ENCODE peak calls at places on chromosomes 2 and 18, in seven cellular contexts. C, Q, X, K, G, R and I are unnamed samples.

GRCh38 chr18:75923169-75923568 is 495.7 kb upstream of the SMIM21 start:
- DNase-seq in G (no peak), Q (no peak), C (no peak), R (no peak), X (peak), K (peak), I (peak)

GRCh38 chr2:35301349-35301748 is 1054.2 kb upstream of the CRIM1 start:
- DNase-seq in Q (no peak), X (no peak), C (no peak), G (no peak), K (no peak), R (no peak), I (no peak)

GRCh38 chr2:239959059-239959971 is 65.8 kb downstream of the NDUFA10 start:
- DNase-seq in R (no peak), X (peak), K (no peak), Q (no peak), G (no peak), C (no peak), I (no peak)

GRCh38 chr18:47184419-47185050 is 8.4 kb upstream of the IER3IP1 start:
- DNase-seq in G (no peak), K (peak), X (peak), R (peak), Q (no peak), C (peak), I (peak)

GRCh38 chr2:18932864-18933263 is 343.5 kb upstream of the NT5C1B start:
- DNase-seq in G (no peak), Q (no peak), R (no peak), C (no peak), X (peak), K (no peak), I (no peak)

GRCh38 chr18:31356025-31356424 is 20.6 kb upstream of the DSG4 start:
- DNase-seq in X (no peak), G (no peak), Q (peak), R (no peak), K (no peak), C (no peak), I (no peak)

GRCh38 chr18:32343634-32344033 is 127.0 kb downstream of the GAREM1 start:
- DNase-seq in G (no peak), R (no peak), C (no peak), Q (no peak), X (no peak), K (no peak), I (no peak)

GRCh38 chr18:33113421-33113820 is 327.1 kb downstream of the CCDC178 start:
- DNase-seq in C (no peak), G (no peak), Q (no peak), K (no peak), X (no peak), R (no peak), I (no peak)

GRCh38 chr2:199216253-199216652 is 241.5 kb downstream of the SATB2 start:
- DNase-seq in K (no peak), G (no peak), R (no peak), Q (no peak), X (no peak), C (no peak), I (no peak)

GRCh38 chr18:12041561-12041960 is 52.1 kb upstream of the ANKRD62 start:
- DNase-seq in C (no peak), X (peak), G (no peak), Q (no peak), R (no peak), K (no peak), I (no peak)

GRCh38 chr18:9380571-9381390 is 46.2 kb downstream of the TWSG1 start:
- DNase-seq in X (peak), R (no peak), G (no peak), K (no peak), Q (no peak), C (no peak), I (no peak)

GRCh38 chr2:64654993-64655666 is 1.4 kb upstream of the SERTAD2 start:
- DNase-seq in X (no peak), K (no peak), G (no peak), R (peak), Q (no peak), C (no peak), I (peak)

GRCh38 chr2:101829018-101829396 is 131.5 kb downstream of the MAP4K4 start:
- DNase-seq in G (no peak), X (no peak), Q (no peak), C (no peak), R (no peak), K (no peak), I (no peak)

GRCh38 chr2:176579608-176580007 is 310.4 kb downstream of the MTX2 start:
- DNase-seq in K (no peak), G (no peak), Q (no peak), R (no peak), X (no peak), C (no peak), I (no peak)

GRCh38 chr2:144508162-144508765 is 11.7 kb downstream of the ZEB2 start:
- DNase-seq in R (no peak), C (no peak), G (no peak), Q (no peak), K (no peak), X (no peak), I (no peak)

GRCh38 chr2:152247337-152247695 is 71.8 kb upstream of the STAM2 start:
- DNase-seq in G (no peak), C (no peak), X (peak), Q (no peak), R (no peak), K (no peak), I (no peak)

GRCh38 chr2:216047417-216047816 is 34.1 kb upstream of the MREG start:
- DNase-seq in C (no peak), X (no peak), G (no peak), K (no peak), R (no peak), Q (no peak), I (no peak)

GRCh38 chr18:67104700-67105284 is 411.7 kb downstream of the DSEL start:
- DNase-seq in R (peak), K (no peak), Q (no peak), C (peak), G (peak), X (peak), I (peak)

GRCh38 chr18:29057703-29058102 is 880.8 kb upstream of the CDH2 start:
- DNase-seq in K (no peak), G (no peak), C (no peak), X (no peak), Q (no peak), R (no peak), I (no peak)

GRCh38 chr18:6210349-6211173 is 204.2 kb downstream of the L3MBTL4 start:
- DNase-seq in G (no peak), Q (no peak), R (peak), C (no peak), X (no peak), K (no peak), I (no peak)

GRCh38 chr2:52036853-52037252 is 1004.9 kb upstream of the NRXN1 start:
- DNase-seq in R (no peak), X (no peak), C (no peak), Q (no peak), K (no peak), G (no peak), I (no peak)

GRCh38 chr2:233831861-233832260 is 22.5 kb downstream of the HJURP start:
- DNase-seq in C (no peak), R (no peak), X (no peak), G (no peak), K (no peak), Q (no peak), I (no peak)

GRCh38 chr18:27017901-27018500 is 152.5 kb upstream of the AQP4 start:
- DNase-seq in C (no peak), K (no peak), X (no peak), Q (no peak), R (peak), G (no peak), I (peak)
- TF ChIP-seq RAD21 in C (peak), K (peak), X (peak), Q (peak), R (peak), G (peak), I (peak)

DNA sequence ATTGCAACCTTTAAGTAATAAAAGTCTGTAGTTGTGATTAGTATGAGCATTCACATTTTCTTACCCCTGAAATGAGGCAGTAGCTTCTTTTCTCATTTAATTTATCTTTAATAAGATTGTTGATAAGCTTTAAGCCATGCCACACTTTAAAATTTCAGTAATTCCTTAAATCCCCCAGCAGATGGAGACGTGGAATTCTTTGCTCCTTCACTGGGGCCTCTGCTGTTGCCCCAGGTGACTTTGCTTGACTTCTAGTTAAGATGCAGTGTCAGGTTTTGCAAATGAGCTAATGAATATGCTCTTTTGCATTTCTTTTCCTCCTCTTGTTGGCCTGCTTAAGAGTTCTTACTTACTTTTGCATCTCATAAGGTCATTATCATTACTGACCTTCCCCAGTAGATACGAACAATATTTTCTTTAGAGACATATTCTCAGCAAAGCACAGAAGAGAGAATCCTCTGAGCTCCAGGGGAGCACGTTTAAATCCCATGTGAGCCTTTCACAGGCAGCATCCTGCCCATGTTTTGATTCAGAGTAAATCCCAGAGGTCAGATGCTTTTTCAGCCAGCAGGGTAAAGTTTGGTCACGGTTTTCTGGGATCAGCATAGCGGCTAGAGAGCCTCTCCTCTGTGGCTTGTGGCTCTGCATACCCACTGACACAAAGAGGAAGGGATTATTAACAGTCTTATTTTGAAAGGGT is 222.9 kb downstream of the PTPRM start:
- DNase-seq in X (peak), R (peak), C (no peak), G (no peak), K (peak), Q (no peak), I (peak)
- TF ChIP-seq CTCF in X (peak), R (peak), C (no peak), G (peak), K (peak), Q (peak), I (peak)

GRCh38 chr2:217277646-217278048 is 417.8 kb upstream of the TNP1 start:
- DNase-seq in X (peak), Q (no peak), G (no peak), K (no peak), C (no peak), R (peak), I (peak)

GRCh38 chr2:217279130-217279529 is 419.3 kb upstream of the TNP1 start:
- DNase-seq in C (no peak), R (no peak), K (no peak), X (peak), Q (no peak), G (no peak), I (no peak)

GRCh38 chr2:217282531-217282930 is 422.7 kb upstream of the TNP1 start:
- DNase-seq in X (peak), R (no peak), C (no peak), K (no peak), G (no peak), Q (no peak), I (no peak)

GRCh38 chr2:217276433-217276832 is 416.6 kb upstream of the TNP1 start:
- DNase-seq in X (no peak), K (no peak), Q (no peak), R (no peak), G (no peak), C (no peak), I (no peak)

GRCh38 chr2:217279571-217279970 is 419.7 kb upstream of the TNP1 start:
- DNase-seq in K (no peak), G (no peak), X (peak), C (no peak), Q (no peak), R (no peak), I (no peak)
- TF ChIP-seq RAD21 in K (no peak), G (no peak), X (no peak), C (no peak), Q (no peak), R (no peak), I (no peak)

GRCh38 chr2:8378016-8378810 is 303.6 kb upstream of the ID2 start:
- DNase-seq in R (peak), Q (peak), K (no peak), G (no peak), C (no peak), X (no peak), I (no peak)

GRCh38 chr2:8379134-8379533 is 302.7 kb upstream of the ID2 start:
- DNase-seq in C (no peak), G (no peak), R (no peak), X (no peak), K (no peak), Q (no peak), I (no peak)

GRCh38 chr2:8380026-8380425 is 301.8 kb upstream of the ID2 start:
- DNase-seq in X (no peak), Q (no peak), C (no peak), K (no peak), R (no peak), G (no peak), I (no peak)

GRCh38 chr2:8382485-8382884 is 299.4 kb upstream of the ID2 start:
- DNase-seq in R (no peak), K (no peak), X (no peak), C (no peak), Q (no peak), G (no peak), I (no peak)

GRCh38 chr2:8380573-8380972 is 301.3 kb upstream of the ID2 start:
- DNase-seq in Q (no peak), C (no peak), X (no peak), G (no peak), R (no peak), K (no peak), I (no peak)
- TF ChIP-seq CTCF in Q (no peak), C (no peak), X (no peak), G (no peak), R (no peak), K (no peak), I (no peak)

GRCh38 chr2:20481798-20482405 is 35.0 kb downstream of the RHOB start:
- DNase-seq in X (no peak), C (no peak), K (no peak), R (no peak), G (no peak), Q (no peak), I (no peak)

GRCh38 chr2:20484810-20485611 is 38.1 kb downstream of the RHOB start:
- DNase-seq in R (no peak), Q (no peak), X (no peak), G (no peak), K (no peak), C (no peak), I (no peak)

GRCh38 chr2:20482711-20483110 is 35.8 kb downstream of the RHOB start:
- DNase-seq in G (no peak), C (no peak), X (no peak), Q (no peak), K (no peak), R (no peak), I (no peak)

GRCh38 chr2:20484034-20484617 is 37.3 kb downstream of the RHOB start:
- DNase-seq in R (no peak), G (no peak), X (no peak), Q (no peak), C (no peak), K (no peak), I (no peak)

GRCh38 chr2:20483496-20483895 is 36.6 kb downstream of the RHOB start:
- DNase-seq in G (no peak), X (no peak), C (no peak), K (no peak), Q (no peak), R (no peak), I (no peak)
- TF ChIP-seq RAD21 in G (no peak), X (no peak), C (no peak), K (no peak), Q (no peak), R (no peak), I (no peak)

GRCh38 chr2:213419980-213420379 is 135.7 kb downstream of the SPAG16 start:
- DNase-seq in G (no peak), Q (no peak), C (no peak), X (no peak), K (no peak), R (no peak), I (no peak)

GRCh38 chr2:213420829-213421385 is 136.6 kb downstream of the SPAG16 start:
- DNase-seq in C (no peak), G (no peak), R (no peak), X (no peak), K (no peak), Q (no peak), I (no peak)

GRCh38 chr2:213416832-213417231 is 132.6 kb downstream of the SPAG16 start:
- DNase-seq in X (no peak), C (no peak), R (no peak), G (no peak), Q (no peak), K (no peak), I (no peak)

GRCh38 chr2:213425618-213426017 is 141.4 kb downstream of the SPAG16 start:
- DNase-seq in G (no peak), Q (no peak), C (no peak), K (no peak), R (no peak), X (no peak), I (no peak)

DNA sequence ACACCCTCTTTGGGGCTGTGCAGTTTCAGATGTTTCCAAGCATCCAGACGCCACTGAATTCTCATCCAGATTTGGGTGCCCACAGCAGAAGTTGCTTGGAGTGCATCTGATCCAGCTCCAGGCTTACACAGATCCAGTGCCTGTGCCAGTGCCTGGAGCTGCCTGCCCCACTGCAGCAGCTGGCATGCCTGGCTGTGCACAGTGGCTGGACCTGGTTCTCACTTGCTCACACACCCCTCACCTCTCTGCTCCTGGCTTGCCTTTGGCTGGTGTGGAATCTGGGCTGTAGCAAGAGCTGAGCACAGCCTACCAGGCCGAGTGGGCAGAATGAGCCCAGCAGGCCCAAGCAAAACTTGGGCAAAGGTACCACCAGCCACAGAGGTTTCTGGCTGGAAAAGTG is 137.9 kb downstream of the SPAG16 start:
- DNase-seq in G (no peak), R (no peak), C (no peak), X (no peak), Q (no peak), K (no peak), I (no peak)
- TF ChIP-seq CTCF in G (no peak), R (no peak), C (no peak), X (no peak), Q (no peak), K (no peak), I (no peak)

GRCh38 chr2:138949517-138949916 is 169.3 kb upstream of the NXPH2 start:
- DNase-seq in G (no peak), C (no peak), R (no peak), X (no peak), Q (no peak), K (peak), I (no peak)
- TF ChIP-seq RAD21 in G (no peak), C (no peak), R (no peak), X (no peak), Q (no peak), K (no peak), I (no peak)

GRCh38 chr2:73069855-73070650 is 1.5 kb downstream of the SFXN5 start:
- DNase-seq in K (no peak), X (peak), R (peak), G (no peak), Q (no peak), C (peak), I (no peak)

GRCh38 chr2:73072416-73072815 is 904 bp upstream of the SFXN5 start:
- DNase-seq in X (no peak), G (no peak), Q (no peak), C (no peak), R (no peak), K (no peak), I (no peak)

GRCh38 chr2:73069041-73069854 is 2.3 kb downstream of the SFXN5 start:
- DNase-seq in Q (no peak), K (no peak), G (no peak), C (peak), X (peak), R (no peak), I (no peak)

GRCh38 chr2:73070651-73071451 is 661 bp downstream of the SFXN5 start:
- DNase-seq in R (peak), C (peak), K (peak), X (peak), Q (peak), G (peak), I (peak)

DNA sequence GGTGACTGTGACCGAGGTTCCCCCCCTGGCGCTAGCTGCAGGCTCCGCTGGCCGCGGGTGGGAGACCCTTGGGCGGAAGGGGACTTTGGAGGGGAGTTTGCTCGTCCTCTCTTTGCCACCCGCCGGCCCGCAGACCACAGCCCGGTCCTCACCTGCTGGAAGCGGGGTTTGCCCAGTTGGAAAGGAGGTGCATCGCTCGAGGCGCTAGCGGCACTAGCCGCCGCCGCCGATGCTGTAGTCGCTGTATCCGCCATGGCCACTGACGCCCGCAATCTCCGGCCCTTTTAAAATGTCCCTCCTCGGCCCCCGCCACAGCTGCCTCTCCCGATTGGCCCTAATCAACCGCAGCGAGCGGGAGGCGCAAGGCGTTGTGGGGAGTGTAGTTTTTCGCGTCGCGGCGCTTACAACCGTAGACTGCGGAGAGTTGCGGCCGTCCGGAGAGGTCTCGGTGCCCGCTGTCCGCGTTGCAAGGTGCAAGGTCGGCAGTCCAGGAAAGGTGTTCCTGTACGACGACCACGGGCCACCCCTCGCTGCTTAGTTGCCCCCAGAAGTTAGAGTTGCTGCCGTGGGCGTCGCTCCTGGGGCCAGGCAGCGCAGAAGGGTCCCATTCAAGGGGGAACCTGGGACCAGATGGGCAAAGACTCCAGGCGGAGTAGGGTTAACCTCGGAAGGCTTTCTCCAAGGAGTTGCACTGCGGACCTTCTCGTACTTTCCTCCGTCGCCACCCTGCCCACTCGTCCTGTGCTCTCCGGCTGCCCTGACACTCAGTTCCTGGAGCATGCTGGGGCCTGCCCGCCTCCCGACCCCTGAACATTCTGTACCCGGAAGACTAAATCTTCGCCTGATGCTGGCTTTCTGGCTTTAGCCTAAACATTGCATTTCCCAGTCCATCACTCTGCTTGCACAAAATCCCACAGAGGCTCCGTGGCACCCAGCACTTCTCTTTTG is at the start of gene SFXN5:
- DNase-seq in G (peak), C (peak), K (peak), Q (peak), R (peak), X (peak), I (peak)
- TF ChIP-seq CTCF in G (no peak), C (peak), K (peak), Q (peak), R (peak), X (peak), I (no peak)